ENCODE peak calls at places on chromosomes 1 and 21, in nine cellular contexts. P is foreskin keratinocyte; Z is HT1080; B is stimulated activated CD4-positive, alpha-beta T cell treated with anti-CD3 and anti-CD28 coated beads, Interleukin-1b, Interleukin-23, amount 100 ng/mL, for 4 hours; M is stimulated activated CD8-positive, alpha-beta memory T cell treated with anti-CD3 and anti-CD28 coated beads, Interleukin-4, amount 100 ng/mL, for 4 hours; I is kidney tubule cell; W is right lobe of liver; A is tibial nerve; Q is T-cell. H is an unnamed sample.

GRCh38 chr1:93846151-93846928 is 32.7 kb downstream of the DNTTIP2 start:
- DNase-seq in W (peak), I (peak), M (peak), Q (peak), Z (peak), B (peak), A (peak), P (peak), H (peak)

GRCh38 chr1:199512037-199512710 is 515.3 kb upstream of the NR5A2 start:
- DNase-seq in P (no peak), B (no peak), Z (no peak), Q (no peak), M (no peak), A (no peak), W (no peak), I (peak), H (no peak)

GRCh38 chr1:197481101-197481500 is 213.0 kb downstream of the CRB1 start:
- DNase-seq in M (peak), A (no peak), I (no peak), Z (peak), Q (no peak), B (no peak), P (no peak), W (no peak), H (no peak)

GRCh38 chr1:204340137-204340536 is 19.6 kb downstream of the PLEKHA6 start:
- DNase-seq in B (no peak), P (no peak), Q (no peak), W (no peak), A (no peak), Z (no peak), I (no peak), M (no peak), H (no peak)

GRCh38 chr1:113763651-113764050 is 4.4 kb upstream of the PHTF1 start:
- DNase-seq in W (no peak), B (no peak), M (no peak), P (no peak), Q (no peak), Z (no peak), A (no peak), I (no peak), H (no peak)

GRCh38 chr1:234272656-234273312 is 100.5 kb upstream of the COA6 start:
- DNase-seq in M (no peak), Z (no peak), W (no peak), B (no peak), Q (no peak), P (no peak), I (peak), A (no peak), H (no peak)

GRCh38 chr1:61334718-61335589 is 252.6 kb downstream of the NFIA start:
- DNase-seq in W (no peak), A (no peak), Q (no peak), I (no peak), P (no peak), M (no peak), Z (no peak), B (no peak), H (no peak)

GRCh38 chr1:224736619-224737352 is 120.7 kb downstream of the CNIH3 start:
- DNase-seq in M (no peak), B (no peak), A (no peak), P (no peak), Z (no peak), I (no peak), W (no peak), Q (no peak), H (no peak)

GRCh38 chr1:92784051-92784638 is 763 bp downstream of the EVI5 start:
- DNase-seq in Q (no peak), I (peak), M (no peak), B (peak), Z (peak), W (no peak), P (peak), A (peak), H (no peak)

GRCh38 chr1:31207046-31207445 is 32.6 kb downstream of the NKAIN1 start:
- DNase-seq in Z (no peak), P (no peak), Q (no peak), M (no peak), A (no peak), B (no peak), W (no peak), I (no peak), H (no peak)

GRCh38 chr21:25343774-25344545 is 263.3 kb downstream of the MRPL39 start:
- DNase-seq in P (no peak), A (no peak), B (no peak), I (no peak), M (no peak), Q (no peak), W (no peak), Z (no peak), H (no peak)

GRCh38 chr1:11473635-11474034 is 5.3 kb upstream of the DISP3 start:
- DNase-seq in A (no peak), Z (no peak), W (no peak), I (no peak), Q (no peak), M (no peak), B (no peak), P (no peak), H (no peak)

GRCh38 chr1:155977607-155978324 is 581 bp downstream of the ARHGEF2 start:
- DNase-seq in B (peak), I (peak), Q (no peak), P (no peak), A (no peak), W (no peak), Z (no peak), M (peak), H (peak)

GRCh38 chr1:185694081-185694480 is 40.1 kb upstream of the HMCN1 start:
- DNase-seq in Z (no peak), M (no peak), A (no peak), P (no peak), W (no peak), B (peak), I (peak), Q (no peak), H (no peak)

GRCh38 chr1:115364044-115364775 is 26.2 kb upstream of the NGF start:
- DNase-seq in W (no peak), I (no peak), B (no peak), M (no peak), A (no peak), P (no peak), Z (no peak), Q (no peak), H (no peak)

GRCh38 chr1:82795503-82796149 is 994.9 kb downstream of the ADGRL2 start:
- DNase-seq in Q (no peak), W (no peak), Z (peak), I (peak), A (no peak), P (no peak), M (no peak), B (no peak), H (no peak)

GRCh38 chr1:54987830-54988705 is 7.6 kb downstream of the TMEM61 start:
- DNase-seq in B (no peak), W (no peak), A (no peak), Q (no peak), I (peak), Z (no peak), P (no peak), M (no peak), H (no peak)

GRCh38 chr1:203179328-203180009 is 3.8 kb upstream of the MYBPH start:
- DNase-seq in Q (no peak), Z (no peak), B (no peak), M (no peak), P (no peak), I (no peak), W (no peak), A (no peak), H (no peak)

GRCh38 chr1:101112051-101112770 is 86.6 kb upstream of the DPH5 start:
- DNase-seq in Z (no peak), A (no peak), M (peak), P (no peak), B (peak), Q (peak), I (no peak), W (peak), H (peak)

GRCh38 chr1:41366428-41367101 is 5.3 kb downstream of the FOXO6 start:
- DNase-seq in Q (peak), W (no peak), Z (no peak), M (peak), I (no peak), A (no peak), B (peak), P (no peak), H (no peak)

GRCh38 chr1:43822040-43822439 is 111.6 kb upstream of the ARTN start:
- DNase-seq in B (no peak), M (no peak), A (no peak), Q (no peak), Z (peak), P (peak), I (peak), W (no peak), H (no peak)

GRCh38 chr1:89945852-89946476 is 48.9 kb upstream of the ZNF326 start:
- DNase-seq in Z (peak), Q (no peak), I (peak), P (peak), W (no peak), M (no peak), B (no peak), A (no peak), H (no peak)

GRCh38 chr1:207748737-207749528 is 2.9 kb upstream of the CD46 start:
- DNase-seq in M (no peak), A (no peak), Q (no peak), P (peak), Z (peak), I (peak), B (no peak), W (no peak), H (no peak)

GRCh38 chr21:42317826-42318746 is 2.9 kb upstream of the TFF3 start:
- DNase-seq in Z (no peak), B (no peak), I (no peak), A (no peak), Q (no peak), M (no peak), P (no peak), W (no peak), H (no peak)

GRCh38 chr1:198788561-198789064 is 149.8 kb downstream of the PTPRC start:
- DNase-seq in A (no peak), B (no peak), M (no peak), W (no peak), I (no peak), Q (peak), P (no peak), Z (peak), H (no peak)

GRCh38 chr1:44553771-44554170 is 120.5 kb downstream of the TMEM53 start:
- DNase-seq in A (no peak), I (peak), P (peak), Q (no peak), M (no peak), B (no peak), Z (peak), W (no peak), H (no peak)

GRCh38 chr1:248686815-248687214 is 15.8 kb downstream of the OR14I1 start:
- DNase-seq in I (peak), M (no peak), Z (peak), A (no peak), P (no peak), B (no peak), W (no peak), Q (no peak), H (no peak)

GRCh38 chr1:116569776-116570357 is 959 bp downstream of the CD58 start:
- DNase-seq in Q (peak), Z (peak), W (peak), P (no peak), M (no peak), B (peak), A (peak), I (peak), H (no peak)

GRCh38 chr1:244680667-244681066 is 27.7 kb downstream of the DESI2 start:
- DNase-seq in Z (no peak), A (no peak), I (no peak), P (no peak), W (no peak), B (no peak), M (no peak), Q (no peak), H (no peak)

H was measured in activated naive CD8-positive, alpha-beta T cell treated with anti-CD3 and anti-CD28 coated beads, Interleukin-2, amount 50 U/mL, for 16 hours.